ENCODE peak calls at places on chromosomes 13 and 19, in six cellular contexts. B is GM23248; I is sigmoid colon; N is nephron progenitor cell; K is activated naive CD4-positive, alpha-beta T cell; P is fibroblast of lung. W is an unnamed sample.
A peak's percentile ranks its signal among the peaks of the same experiment; 100 is the strongest.

GRCh38 chr13:48241651-48242050 is 8.6 kb downstream of the ITM2B start:
- DNase-seq in B (no peak), I (no peak), N (no peak), K (no peak), P (no peak), W (no peak)

GRCh38 chr13:110702591-110703526 is 3.1 kb downstream of the CARS2 start:
- DNase-seq in B (peak; percentile 40), I (peak; percentile 50), N (peak; percentile 51), K (no peak), P (peak; percentile 61), W (no peak)

GRCh38 chr13:93304868-93305613 is 78.4 kb downstream of the GPC6 start:
- DNase-seq in B (no peak), I (no peak), N (no peak), K (no peak), P (no peak), W (no peak)

GRCh38 chr13:54361460-54361859 is 1332.8 kb downstream of the OLFM4 start:
- DNase-seq in B (no peak), I (no peak), N (no peak), K (no peak), P (no peak), W (no peak)

GRCh38 chr13:77523834-77524728 is 11.4 kb upstream of the SCEL start:
- DNase-seq in B (no peak), I (no peak), N (no peak), K (no peak), P (no peak), W (no peak)

GRCh38 chr19:38434549-38435051 is 1.1 kb downstream of the RYR1 start:
- DNase-seq in B (no peak), I (no peak), N (peak; percentile 85), K (no peak), P (no peak), W (no peak)

GRCh38 chr19:55647732-55648656 is at the start of gene CCDC106:
- DNase-seq in B (peak; percentile 75), I (peak; percentile 88), N (peak; percentile 79), K (peak; percentile 58), P (peak; percentile 75), W (peak; percentile 44)

GRCh38 chr13:37047846-37048245 is 11.6 kb downstream of the SUPT20H start:
- DNase-seq in B (no peak), I (no peak), N (no peak), K (no peak), P (no peak), W (no peak)

GRCh38 chr19:13146763-13147563 is 3.2 kb downstream of the STX10 start:
- DNase-seq in B (peak; percentile 59), I (no peak), N (no peak), K (no peak), P (peak; percentile 66), W (no peak)

GRCh38 chr13:110866491-110867170 is 48.2 kb downstream of the ANKRD10 start:
- DNase-seq in B (no peak), I (no peak), N (no peak), K (no peak), P (no peak), W (no peak)

GRCh38 chr19:50562329-50562728 is 5.9 kb downstream of the LRRC4B start:
- DNase-seq in B (no peak), I (no peak), N (no peak), K (no peak), P (no peak), W (no peak)

GRCh38 chr19:2037676-2038255 is 13.3 kb downstream of the MKNK2 start:
- DNase-seq in B (no peak), I (peak; percentile 65), N (no peak), K (no peak), P (no peak), W (peak; percentile 6)

GRCh38 chr13:79604752-79605151 is 123.8 kb downstream of the NDFIP2 start:
- DNase-seq in B (no peak), I (no peak), N (no peak), K (no peak), P (peak; percentile 6), W (peak; percentile 46)

GRCh38 chr19:38516802-38517201 is 83.3 kb downstream of the RYR1 start:
- DNase-seq in B (no peak), I (no peak), N (no peak), K (no peak), P (no peak), W (no peak)

GRCh38 chr13:114043421-114044053 is 69.7 kb upstream of the C13orf46 start:
- DNase-seq in B (peak; percentile 85), I (peak; percentile 88), N (no peak), K (no peak), P (peak; percentile 95), W (no peak)

GRCh38 chr13:34179481-34179880 is 361.5 kb downstream of the RFC3 start:
- DNase-seq in B (peak; percentile 23), I (no peak), N (no peak), K (no peak), P (no peak), W (no peak)

GRCh38 chr19:9306443-9306842 is 3.2 kb downstream of the ZNF699 start:
- DNase-seq in B (peak; percentile 87), I (no peak), N (no peak), K (no peak), P (peak; percentile 45), W (no peak)

GRCh38 chr19:54469496-54469934 is 3.6 kb downstream of the CDC42EP5 start:
- DNase-seq in B (no peak), I (no peak), N (no peak), K (no peak), P (no peak), W (no peak)

GRCh38 chr13:99605417-99606321 is 104.4 kb downstream of the TM9SF2 start:
- DNase-seq in B (peak; percentile 52), I (no peak), N (peak; percentile 29), K (peak; percentile 40), P (no peak), W (peak; percentile 29)

GRCh38 chr13:110524484-110525254 is 36.9 kb downstream of the RAB20 start:
- DNase-seq in B (no peak), I (peak; percentile 78), N (no peak), K (no peak), P (no peak), W (no peak)

GRCh38 chr13:31920301-31920818 is 111.2 kb upstream of the FRY start:
- DNase-seq in B (peak; percentile 18), I (no peak), N (no peak), K (no peak), P (peak; percentile 28), W (no peak)